ENCODE peak calls at places on chromosomes 3 and 15, in seven cellular contexts. K is H1, J is sigmoid colon, N is kidney, M is neural progenitor cell, P is MM.1S, T is cardiac muscle cell. A is an unnamed sample. For H3K4me1, the result is how much of the 10 kb centered on the place peaks cover.

GRCh38 chr15:74062671-74063070 is 19.7 kb downstream of the GOLGA6A start:
- DNase-seq in M (no peak), J (peak), T (no peak), N (peak), P (no peak), K (no peak), A (no peak)

GRCh38 chr15:48090666-48091065 is 30.1 kb upstream of the SLC24A5 start:
- DNase-seq in J (no peak), P (no peak), M (no peak), K (no peak), N (no peak), T (no peak), A (no peak)

GRCh38 chr3:23758253-23758838 is 47.4 kb upstream of the UBE2E1 start:
- DNase-seq in J (no peak), N (no peak), K (no peak), P (no peak), M (no peak), T (no peak), A (no peak)

GRCh38 chr3:16026753-16027152 is 147.7 kb upstream of the GALNT15 start:
- DNase-seq in M (no peak), K (no peak), N (no peak), P (no peak), T (peak), J (no peak), A (no peak)

GRCh38 chr3:111747490-111747889 is 111.6 kb upstream of the PHLDB2 start:
- DNase-seq in N (no peak), P (no peak), J (no peak), T (no peak), K (no peak), M (no peak), A (no peak)

GRCh38 chr3:134751831-134752230 is 43.2 kb upstream of the EPHB1 start:
- DNase-seq in P (no peak), M (no peak), J (no peak), K (no peak), N (no peak), T (peak), A (no peak)

GRCh38 chr15:93413745-93414144 is 324.7 kb upstream of the RGMA start:
- DNase-seq in K (no peak), T (no peak), P (peak), M (no peak), J (no peak), N (no peak), A (no peak)

GRCh38 chr15:40379853-40380252 is 2.7 kb upstream of the KNSTRN start:
- DNase-seq in M (no peak), T (peak), J (peak), K (no peak), P (no peak), N (no peak), A (no peak)

GRCh38 chr3:150765949-150766720 is 3.2 kb upstream of the SIAH2 start:
- DNase-seq in P (peak), T (peak), J (no peak), N (no peak), M (peak), K (no peak), A (no peak)

GRCh38 chr3:189488241-189488767 is 142.9 kb upstream of the TP63 start:
- DNase-seq in N (no peak), P (no peak), T (peak), K (peak), J (no peak), M (peak), A (no peak)

GRCh38 chr3:13234664-13235063 is 161.4 kb upstream of the IQSEC1 start:
- DNase-seq in J (no peak), N (peak), P (no peak), K (no peak), T (no peak), M (no peak), A (no peak)

GRCh38 chr3:131804565-131805133 is 230.2 kb downstream of the CPNE4 start:
- DNase-seq in P (no peak), M (no peak), T (peak), N (no peak), K (no peak), J (no peak), A (no peak)

GRCh38 chr3:71131893-71132314 is 451.6 kb downstream of the FOXP1 start:
- DNase-seq in P (no peak), T (no peak), J (no peak), M (no peak), K (no peak), N (no peak), A (no peak)

GRCh38 chr3:176514297-176514696 is 683.0 kb downstream of the TBL1XR1 start:
- DNase-seq in P (peak), N (no peak), K (peak), J (no peak), M (peak), T (peak), A (no peak)

GRCh38 chr15:50940506-50940905 is 32.0 kb downstream of the AP4E1 start:
- DNase-seq in T (peak), M (no peak), N (no peak), J (no peak), K (no peak), P (no peak), A (no peak)

GRCh38 chr3:182954553-182954952 is 25.8 kb downstream of the DCUN1D1 start:
- DNase-seq in J (no peak), K (no peak), M (no peak), P (no peak), N (no peak), T (no peak), A (no peak)

GRCh38 chr3:114519415-114519814 is 225.6 kb downstream of the TIGIT start:
- DNase-seq in P (no peak), K (no peak), N (no peak), J (no peak), M (peak), T (peak), A (no peak)

GRCh38 chr3:174197416-174197815 is 661.7 kb upstream of the NAALADL2 start:
- DNase-seq in N (no peak), K (no peak), P (no peak), T (no peak), M (no peak), J (no peak), A (no peak)

GRCh38 chr15:31483924-31484368 is 157.3 kb downstream of the KLF13 start:
- DNase-seq in N (no peak), K (no peak), P (no peak), T (no peak), J (no peak), M (no peak), A (no peak)

GRCh38 chr3:167978071-167978470 is 117.7 kb downstream of the GOLIM4 start:
- DNase-seq in P (no peak), T (peak), N (no peak), K (no peak), J (no peak), M (no peak), A (no peak)

GRCh38 chr3:50599115-50599715 is 12.4 kb downstream of the CISH start:
- DNase-seq in N (no peak), J (no peak), M (no peak), P (no peak), K (no peak), T (no peak), A (no peak)

GRCh38 chr3:61908344-61908743 is 347.0 kb downstream of the PTPRG start:
- DNase-seq in M (no peak), P (no peak), J (no peak), N (no peak), K (no peak), T (peak), A (no peak)

GRCh38 chr3:111803123-111803593 is 55.9 kb upstream of the PHLDB2 start:
- DNase-seq in T (peak), P (no peak), M (no peak), K (no peak), J (peak), N (peak), A (no peak)

GRCh38 chr15:63047792-63048114 is 5.2 kb downstream of the TPM1 start:
- DNase-seq in N (no peak), J (no peak), K (no peak), M (no peak), P (no peak), T (no peak), A (no peak)
- H3K4me1 ChIP-seq in N (under half), J (under half), K (under half), M (half or more), P (under half), T (half or more), A (half or more)

GRCh38 chr15:68231102-68231818 is 1.7 kb upstream of the CLN6 start:
- DNase-seq in K (no peak), N (peak), M (peak), T (no peak), J (no peak), P (no peak), A (no peak)

GRCh38 chr15:68230157-68231100 is 901 bp upstream of the CLN6 start:
- DNase-seq in T (no peak), N (peak), P (no peak), K (no peak), M (no peak), J (no peak), A (no peak)

GRCh38 chr15:68228143-68228970 is 1.2 kb downstream of the CLN6 start:
- DNase-seq in N (peak), M (no peak), K (no peak), T (peak), J (no peak), P (peak), A (no peak)

GRCh38 chr15:68228971-68229385 is 550 bp downstream of the CLN6 start:
- DNase-seq in P (no peak), T (no peak), N (no peak), K (no peak), J (no peak), M (no peak), A (no peak)

GRCh38 chr15:68229386-68230156 is at the start of gene CLN6:
- DNase-seq in P (peak), K (no peak), J (peak), T (peak), M (peak), N (peak), A (peak)
- H3K4me1 ChIP-seq in P (under half), K (under half), J (under half), T (under half), M (under half), N (under half), A (under half)

GRCh38 chr15:64847016-64847415 is 5.3 kb downstream of the PLEKHO2 start:
- DNase-seq in K (no peak), J (peak), N (peak), M (peak), T (no peak), P (no peak), A (no peak)
- H3K4me1 ChIP-seq in K (under half), J (half or more), N (under half), M (under half), T (under half), P (under half), A (half or more)

DNA sequence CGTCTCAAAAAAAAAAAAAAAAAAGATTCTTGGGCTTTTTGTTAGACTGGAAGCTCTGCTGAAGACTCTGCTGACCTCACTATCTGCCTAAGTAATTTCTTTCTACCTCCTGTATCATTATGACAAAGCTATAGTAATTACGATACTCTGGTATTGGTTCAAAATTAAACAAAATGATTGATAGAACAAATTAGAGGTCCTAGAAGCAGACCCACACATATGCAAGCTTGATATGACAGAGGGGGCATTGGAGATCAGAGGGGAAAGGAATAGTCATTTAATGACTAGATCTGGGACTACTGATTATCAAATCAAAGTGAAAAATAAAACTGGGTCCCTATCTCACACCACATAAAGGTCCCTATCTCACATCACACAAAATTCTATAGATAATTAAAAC is 21.9 kb upstream of the AP3B2 start:
- DNase-seq in P (no peak), T (no peak), K (no peak), J (no peak), M (no peak), N (no peak), A (no peak)
- H3K4me1 ChIP-seq in P (under half), T (under half), K (under half), J (under half), M (under half), N (under half), A (under half)

GRCh38 chr15:64987136-64987535 is 2.6 kb downstream of the SPG21 start:
- DNase-seq in J (no peak), N (no peak), K (no peak), P (no peak), M (no peak), T (no peak), A (no peak)
- H3K4me1 ChIP-seq in J (under half), N (under half), K (under half), P (under half), M (under half), T (under half), A (under half)

GRCh38 chr3:52895416-52895815 is 1.9 kb downstream of the STIMATE start:
- DNase-seq in P (no peak), K (no peak), T (no peak), J (no peak), M (no peak), N (no peak), A (no peak)
- H3K4me1 ChIP-seq in P (under half), K (under half), T (under half), J (under half), M (under half), N (under half), A (under half)

GRCh38 chr3:80537680-80538079 is 769.9 kb upstream of the ROBO1 start:
- DNase-seq in J (no peak), K (no peak), M (no peak), N (no peak), T (no peak), P (no peak), A (no peak)
- H3K4me1 ChIP-seq in J (under half), K (under half), M (under half), N (under half), T (under half), P (under half), A (under half)

A was measured in esophagus squamous epithelium.